ENCODE peak calls at places on chromosomes 11 and 22, in four cellular contexts. T is K562, P is A549, W is pancreas. Y is an unnamed sample. For H3K4me1, the result is how much of the 10 kb centered on the place peaks cover.

GRCh38 chr11:61730222-61730994 is 22.0 kb upstream of the MYRF start:
- DNase-seq in T (no peak), P (no peak), W (peak), Y (no peak)

GRCh38 chr22:35231585-35232084 is 25.7 kb upstream of the HMGXB4 start:
- DNase-seq in T (peak), P (peak), W (peak), Y (peak)

GRCh38 chr22:42214625-42215415 is 55.6 kb downstream of the TCF20 start:
- DNase-seq in T (no peak), P (no peak), W (no peak), Y (no peak)

GRCh38 chr11:131889146-131889577 is 518.7 kb downstream of the NTM start:
- DNase-seq in T (no peak), P (no peak), W (no peak), Y (peak)

GRCh38 chr11:113124578-113124977 is 163.4 kb downstream of the NCAM1 start:
- DNase-seq in T (no peak), P (no peak), W (no peak), Y (no peak)

GRCh38 chr22:29480512-29481264 is 670 bp downstream of the NEFH start:
- DNase-seq in T (peak), P (no peak), W (no peak), Y (peak)

GRCh38 chr11:114621072-114621471 is 25.5 kb upstream of the NXPE4 start:
- DNase-seq in T (no peak), P (no peak), W (no peak), Y (no peak)

GRCh38 chr11:66981976-66982578 is 7.0 kb downstream of the C11orf86 start:
- DNase-seq in T (peak), P (peak), W (peak), Y (peak)

GRCh38 chr22:38397189-38398097 is 57.6 kb downstream of the KCNJ4 start:
- DNase-seq in T (peak), P (peak), W (peak), Y (peak)

GRCh38 chr22:24200616-24201212 is 19.4 kb downstream of the SUSD2 start:
- DNase-seq in T (no peak), P (peak), W (no peak), Y (no peak)

GRCh38 chr22:30212996-30213441 is 33.5 kb downstream of the LIF start:
- DNase-seq in T (no peak), P (no peak), W (no peak), Y (peak)

GRCh38 chr11:9717040-9717357 is 53.1 kb downstream of the SWAP70 start:
- DNase-seq in T (no peak), P (no peak), W (no peak), Y (no peak)

GRCh38 chr11:76666830-76667229 is 3.7 kb downstream of the LRRC32 start:
- DNase-seq in T (no peak), P (no peak), W (no peak), Y (no peak)

GRCh38 chr11:1997755-1998154 is at the start of gene H19:
- DNase-seq in T (no peak), P (no peak), W (no peak), Y (no peak)

GRCh38 chr22:23065069-23065451 is 5.3 kb upstream of the GNAZ start:
- DNase-seq in T (no peak), P (no peak), W (peak), Y (no peak)

GRCh38 chr11:97751405-97751804 is 1269.3 kb upstream of the CNTN5 start:
- DNase-seq in T (no peak), P (no peak), W (peak), Y (no peak)

GRCh38 chr22:42560781-42561180 is 7.0 kb downstream of the SERHL2 start:
- DNase-seq in T (peak), P (peak), W (no peak), Y (peak)

GRCh38 chr11:11982461-11982860 is 26.0 kb downstream of the DKK3 start:
- DNase-seq in T (no peak), P (no peak), W (no peak), Y (no peak)

GRCh38 chr11:59183768-59184167 is 11.8 kb downstream of the DTX4 start:
- DNase-seq in T (no peak), P (no peak), W (no peak), Y (no peak)

GRCh38 chr11:109145287-109145686 is 276.7 kb upstream of the C11orf87 start:
- DNase-seq in T (no peak), P (no peak), W (no peak), Y (no peak)

GRCh38 chr11:125680747-125681146 is at the start of gene ACRV1:
- DNase-seq in T (no peak), P (no peak), W (no peak), Y (no peak)

GRCh38 chr11:101446238-101446637 is 137.6 kb downstream of the TRPC6 start:
- DNase-seq in T (no peak), P (no peak), W (no peak), Y (peak)

DNA sequence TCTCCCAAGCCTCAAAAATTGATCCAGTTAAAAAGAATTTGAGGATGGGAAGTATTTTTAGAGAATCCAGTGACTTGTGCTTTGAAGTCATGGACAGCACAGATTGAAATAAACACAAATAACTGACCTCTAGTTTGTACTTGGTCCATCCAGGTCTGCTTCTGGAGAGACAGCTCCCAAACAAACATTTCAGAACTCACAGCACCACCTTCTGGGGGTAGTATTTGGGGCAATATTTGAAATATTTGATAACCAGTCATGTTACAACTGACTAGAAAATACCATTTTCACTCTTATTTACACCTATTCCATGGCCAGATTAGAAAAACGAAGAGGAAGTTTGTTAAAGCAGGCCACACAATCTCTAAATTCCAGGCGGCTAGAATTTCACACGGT is 56.2 kb downstream of the CTSC start:
- DNase-seq in T (no peak), P (peak), W (no peak), Y (no peak)
- TF ChIP-seq CTCF in T (peak), P (peak), W (no peak), Y (peak)

GRCh38 chr11:65488273-65489058 is 10.4 kb upstream of the MALAT1 start:
- DNase-seq in T (no peak), P (peak), W (peak), Y (peak)
- H3K4me1 ChIP-seq in T (half or more), P (half or more), W (under half), Y (half or more)

DNA sequence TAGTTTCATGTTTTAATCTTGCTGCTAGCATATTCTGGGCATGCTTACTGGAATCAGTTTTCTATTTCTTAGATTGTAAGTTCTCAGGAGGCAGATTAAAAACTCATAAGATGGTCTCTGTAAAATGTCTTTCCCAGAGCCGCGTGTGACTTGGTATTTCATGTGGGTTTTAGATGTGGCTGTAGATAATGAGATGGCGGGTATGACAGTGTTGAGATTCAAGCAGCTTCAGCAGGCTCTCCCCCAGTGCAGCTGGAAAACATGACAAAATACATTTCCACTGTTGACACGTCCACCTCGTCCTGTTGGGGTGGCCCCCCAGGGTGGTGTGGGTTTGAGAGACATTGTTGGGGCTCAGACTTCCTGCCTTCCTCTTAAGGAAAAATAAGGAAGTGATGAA is 106.8 kb downstream of the KIRREL3 start:
- DNase-seq in T (no peak), P (no peak), W (no peak), Y (no peak)
- TF ChIP-seq CTCF in T (no peak), P (no peak), W (no peak), Y (no peak)

GRCh38 chr22:26482171-26482570 is 1.4 kb downstream of the HPS4 start:
- DNase-seq in T (no peak), P (no peak), W (no peak), Y (no peak)

GRCh38 chr22:26484360-26484706 is 656 bp downstream of the SRRD start:
- DNase-seq in T (peak), P (no peak), W (no peak), Y (no peak)

GRCh38 chr22:26485013-26485412 is 1.3 kb downstream of the SRRD start:
- DNase-seq in T (no peak), P (no peak), W (no peak), Y (no peak)

GRCh38 chr22:26483043-26483438 is 542 bp downstream of the HPS4 start:
- DNase-seq in T (no peak), P (no peak), W (no peak), Y (no peak)

GRCh38 chr22:26483439-26484359 is at the start of the genes HPS4 and SRRD:
- DNase-seq in T (peak), P (peak), W (peak), Y (peak)
- H3K4me1 ChIP-seq in T (under half), P (under half), W (under half), Y (under half)

GRCh38 chr11:71371674-71372069 is 76.5 kb downstream of the DHCR7 start:
- DNase-seq in T (no peak), P (no peak), W (no peak), Y (no peak)

GRCh38 chr11:71370895-71371673 is 77.1 kb downstream of the DHCR7 start:
- DNase-seq in T (no peak), P (no peak), W (no peak), Y (no peak)

GRCh38 chr11:71370020-71370747 is 78.0 kb downstream of the DHCR7 start:
- DNase-seq in T (no peak), P (no peak), W (no peak), Y (no peak)

GRCh38 chr11:71373791-71374454 is 74.3 kb downstream of the DHCR7 start:
- DNase-seq in T (no peak), P (no peak), W (no peak), Y (no peak)

DNA sequence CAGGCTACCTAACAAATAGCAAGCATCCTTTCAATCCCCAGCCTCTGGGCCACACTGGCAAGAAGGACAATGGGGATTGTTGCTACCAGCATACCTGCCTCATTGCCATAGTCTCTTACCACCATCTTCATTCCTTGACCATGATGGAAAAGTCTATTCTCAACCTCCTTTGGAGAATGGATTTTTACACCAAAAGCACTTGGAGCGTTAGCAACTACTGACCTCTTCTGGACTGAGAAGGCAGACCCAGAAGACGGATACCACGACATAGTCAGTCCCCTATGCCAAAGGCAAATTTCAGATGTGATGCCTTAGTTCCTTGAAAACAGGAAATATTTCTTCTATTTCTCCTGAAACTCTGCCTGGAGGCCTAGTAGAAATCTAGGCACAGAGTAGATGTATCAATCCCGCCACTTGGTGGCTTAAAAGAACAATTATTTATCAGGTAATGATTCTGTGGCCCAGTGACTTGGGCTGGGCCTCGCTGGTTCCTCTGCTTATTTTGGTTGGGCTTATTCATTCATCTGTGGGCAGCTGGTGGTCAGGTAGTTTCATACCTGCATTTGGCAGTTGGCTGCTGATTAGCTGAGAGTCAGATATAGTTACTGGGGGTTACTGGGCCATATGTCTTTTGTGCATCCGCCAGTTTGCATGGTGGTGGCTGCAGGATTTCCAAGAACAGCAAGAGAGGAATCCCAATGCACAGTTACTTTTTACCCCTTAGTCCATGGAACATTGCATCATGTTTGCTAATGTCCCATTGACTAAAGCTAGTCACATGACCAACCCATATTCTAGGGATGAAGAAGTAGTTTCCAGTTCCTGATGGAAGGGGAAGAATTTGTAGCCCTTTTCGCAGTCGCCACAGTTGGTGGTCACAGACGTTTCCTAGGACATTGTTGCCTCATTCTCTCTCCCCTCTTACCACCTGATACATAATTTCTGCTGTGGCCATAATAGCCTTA is 75.2 kb downstream of the DHCR7 start:
- DNase-seq in T (no peak), P (peak), W (no peak), Y (peak)
- TF ChIP-seq CTCF in T (peak), P (peak), W (no peak), Y (peak)

GRCh38 chr11:65380460-65381126 is 1.9 kb downstream of the SLC25A45 start:
- DNase-seq in T (no peak), P (no peak), W (peak), Y (no peak)
- H3K4me1 ChIP-seq in T (half or more), P (half or more), W (half or more), Y (under half)

GRCh38 chr11:79077684-79078379 is 363.0 kb downstream of the TENM4 start:
- DNase-seq in T (no peak), P (no peak), W (no peak), Y (peak)

GRCh38 chr11:79078999-79079398 is 361.8 kb downstream of the TENM4 start:
- DNase-seq in T (no peak), P (no peak), W (no peak), Y (no peak)

GRCh38 chr11:79074547-79074946 is 366.3 kb downstream of the TENM4 start:
- DNase-seq in T (no peak), P (no peak), W (no peak), Y (no peak)

GRCh38 chr11:79080506-79080905 is 360.3 kb downstream of the TENM4 start:
- DNase-seq in T (no peak), P (no peak), W (no peak), Y (peak)

GRCh38 chr11:79076526-79077115 is 364.2 kb downstream of the TENM4 start:
- DNase-seq in T (peak), P (peak), W (peak), Y (peak)
- TF ChIP-seq CTCF in T (peak), P (peak), W (peak), Y (peak)

DNA sequence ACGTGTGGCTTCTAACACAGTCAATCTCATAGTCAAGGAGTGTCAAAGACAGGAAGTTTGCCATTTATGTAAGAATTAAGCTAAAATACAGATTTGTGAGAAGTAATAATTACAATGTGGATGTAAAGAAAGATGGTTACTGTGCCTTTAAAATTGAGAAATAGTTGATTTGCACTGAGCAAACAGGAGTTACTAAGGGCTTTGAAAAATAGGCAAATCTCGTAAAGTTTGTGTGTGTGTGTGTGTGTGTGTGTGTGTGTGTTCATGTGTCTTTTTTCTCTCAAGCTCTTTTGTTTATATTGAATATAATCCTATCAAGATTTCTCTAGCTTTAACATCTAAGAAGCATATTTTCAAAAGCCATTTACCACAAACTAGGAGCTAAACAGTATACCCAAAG is 2284.5 kb downstream of the LRRC4C start:
- DNase-seq in T (no peak), P (no peak), W (no peak), Y (no peak)
- H3K4me1 ChIP-seq in T (under half), P (under half), W (under half), Y (under half)

GRCh38 chr22:39560127-39560526 is 10.4 kb upstream of the CACNA1I start:
- DNase-seq in T (no peak), P (no peak), W (no peak), Y (no peak)

GRCh38 chr22:39559456-39560105 is 11.0 kb upstream of the CACNA1I start:
- DNase-seq in T (peak), P (no peak), W (no peak), Y (peak)

GRCh38 chr22:39558950-39559349 is 11.6 kb upstream of the CACNA1I start:
- DNase-seq in T (no peak), P (no peak), W (no peak), Y (no peak)

GRCh38 chr22:39558254-39558727 is 12.3 kb upstream of the CACNA1I start:
- DNase-seq in T (no peak), P (no peak), W (no peak), Y (peak)

GRCh38 chr22:39556970-39557811 is 13.4 kb upstream of the CACNA1I start:
- DNase-seq in T (peak), P (peak), W (no peak), Y (peak)
- TF ChIP-seq CTCF in T (peak), P (peak), W (no peak), Y (peak)

DNA sequence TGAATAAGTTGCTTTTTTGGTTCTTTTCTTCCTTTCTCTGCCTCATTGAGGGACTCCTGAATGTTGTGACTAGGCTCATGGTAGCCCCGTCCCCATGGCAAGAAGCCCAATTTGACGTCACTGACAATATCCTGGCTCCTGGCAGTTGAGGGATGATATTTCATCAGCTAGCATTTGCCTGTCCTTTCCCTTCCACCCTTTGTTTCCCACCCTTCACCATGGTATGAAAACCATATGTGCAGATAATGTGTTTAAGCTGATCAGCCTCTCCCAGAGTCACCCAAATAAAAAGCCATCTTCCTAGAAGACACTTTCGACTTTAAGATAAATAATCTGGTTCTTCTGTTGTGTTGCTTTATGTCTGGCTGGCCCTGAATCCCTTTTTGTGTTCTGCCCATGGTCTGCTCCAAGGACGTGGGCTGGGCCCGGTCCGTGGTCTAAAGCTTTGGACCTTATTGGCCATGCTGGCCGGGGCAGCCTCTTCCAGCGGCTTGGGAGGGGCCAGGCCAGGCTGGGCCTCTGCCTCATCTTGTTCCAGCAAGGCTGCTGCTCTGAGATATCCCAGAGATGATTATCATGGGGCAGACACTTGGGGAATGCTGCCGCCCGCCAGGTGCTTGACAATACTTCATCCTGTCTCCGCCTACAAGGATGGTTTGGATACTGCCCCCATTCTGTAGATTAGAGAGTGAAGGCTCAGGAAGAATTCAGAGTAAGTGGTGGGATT is 5.1 kb downstream of the TSPAN18 start:
- DNase-seq in T (no peak), P (no peak), W (no peak), Y (no peak)
- H3K4me1 ChIP-seq in T (under half), P (under half), W (under half), Y (half or more)